ENCODE peak calls at places on chromosomes 5 and 9, in four cellular contexts. One of them, this sample, is unnamed.

GRCh38 chr5:90930062-90930461 is 371.5 kb downstream of the ADGRV1 start:
- DNase-seq in transverse colon: no peak
- DNase-seq in hypothalamus: no peak
- DNase-seq in T follicular helper cell: no peak
- DNase-seq in this sample: no peak

GRCh38 chr9:31996331-31996730 is 388.1 kb upstream of the ACO1 start:
- DNase-seq in transverse colon: no peak
- DNase-seq in hypothalamus: no peak
- DNase-seq in T follicular helper cell: no peak
- DNase-seq in this sample: no peak

GRCh38 chr9:6367128-6367741 is 39.1 kb downstream of the TPD52L3 start:
- DNase-seq in transverse colon: no peak
- DNase-seq in hypothalamus: no peak
- DNase-seq in T follicular helper cell: no peak
- DNase-seq in this sample: no peak

GRCh38 chr9:87465791-87466190 is 31.9 kb upstream of the DAPK1 start:
- DNase-seq in transverse colon: no peak
- DNase-seq in hypothalamus: no peak
- DNase-seq in T follicular helper cell: no peak
- DNase-seq in this sample: no peak

GRCh38 chr5:147483961-147484707 is 25.7 kb downstream of the DPYSL3 start:
- DNase-seq in transverse colon: peak; percentile 33
- DNase-seq in hypothalamus: peak; percentile 13
- DNase-seq in T follicular helper cell: no peak
- DNase-seq in this sample: no peak

GRCh38 chr5:150129813-150130492 is 25.7 kb downstream of the PDGFRB start:
- DNase-seq in transverse colon: peak; percentile 79
- DNase-seq in hypothalamus: peak; percentile 57
- DNase-seq in T follicular helper cell: peak; percentile 14
- DNase-seq in this sample: no peak

GRCh38 chr9:81069923-81070322 is 619.4 kb downstream of the TLE1 start:
- DNase-seq in transverse colon: no peak
- DNase-seq in hypothalamus: no peak
- DNase-seq in T follicular helper cell: no peak
- DNase-seq in this sample: no peak

GRCh38 chr9:107711528-107711927 is 222.0 kb upstream of the KLF4 start:
- DNase-seq in transverse colon: peak; percentile 89
- DNase-seq in hypothalamus: no peak
- DNase-seq in T follicular helper cell: no peak
- DNase-seq in this sample: no peak

GRCh38 chr5:180172447-180173197 is 36.4 kb downstream of the RASGEF1C start:
- DNase-seq in transverse colon: no peak
- DNase-seq in hypothalamus: peak; percentile 60
- DNase-seq in T follicular helper cell: no peak
- DNase-seq in this sample: no peak

GRCh38 chr5:13250450-13251291 is 693.8 kb downstream of the DNAH5 start:
- DNase-seq in transverse colon: no peak
- DNase-seq in hypothalamus: no peak
- DNase-seq in T follicular helper cell: no peak
- DNase-seq in this sample: no peak

GRCh38 chr5:13278148-13278547 is 666.3 kb downstream of the DNAH5 start:
- DNase-seq in transverse colon: no peak
- DNase-seq in hypothalamus: no peak
- DNase-seq in T follicular helper cell: no peak
- DNase-seq in this sample: no peak

GRCh38 chr9:9275656-9276055 is 1337.1 kb downstream of the PTPRD start:
- DNase-seq in transverse colon: no peak
- DNase-seq in hypothalamus: no peak
- DNase-seq in T follicular helper cell: no peak
- DNase-seq in this sample: no peak

GRCh38 chr9:131676431-131676972 is 63.4 kb downstream of the RAPGEF1 start:
- DNase-seq in transverse colon: peak; percentile 54
- DNase-seq in hypothalamus: no peak
- DNase-seq in T follicular helper cell: peak; percentile 61
- DNase-seq in this sample: peak; percentile 52

GRCh38 chr9:78369644-78370219 is 72.8 kb downstream of the PSAT1 start:
- DNase-seq in transverse colon: peak; percentile 66
- DNase-seq in hypothalamus: peak; percentile 78
- DNase-seq in T follicular helper cell: peak; percentile 9
- DNase-seq in this sample: peak; percentile 38

GRCh38 chr5:113062869-113063508 is 86.4 kb downstream of the DCP2 start:
- DNase-seq in transverse colon: no peak
- DNase-seq in hypothalamus: no peak
- DNase-seq in T follicular helper cell: no peak
- DNase-seq in this sample: no peak

GRCh38 chr9:114504341-114505186 is 709 bp downstream of the WHRN start:
- DNase-seq in transverse colon: peak; percentile 44
- DNase-seq in hypothalamus: peak; percentile 45
- DNase-seq in T follicular helper cell: peak; percentile 20
- DNase-seq in this sample: no peak

GRCh38 chr5:138338411-138339085 is 482 bp downstream of the FAM53C start:
- DNase-seq in transverse colon: no peak
- DNase-seq in hypothalamus: no peak
- DNase-seq in T follicular helper cell: no peak
- DNase-seq in this sample: no peak

GRCh38 chr5:172806897-172807672 is 27.0 kb upstream of the ERGIC1 start:
- DNase-seq in transverse colon: peak; percentile 95
- DNase-seq in hypothalamus: peak; percentile 42
- DNase-seq in T follicular helper cell: peak; percentile 56
- DNase-seq in this sample: peak; percentile 73

GRCh38 chr9:124221685-124222084 is 36.1 kb upstream of the NEK6 start:
- DNase-seq in transverse colon: no peak
- DNase-seq in hypothalamus: no peak
- DNase-seq in T follicular helper cell: no peak
- DNase-seq in this sample: no peak

GRCh38 chr9:21560281-21560745 is 78.2 kb upstream of the IFNE start:
- DNase-seq in transverse colon: no peak
- DNase-seq in hypothalamus: no peak
- DNase-seq in T follicular helper cell: no peak
- DNase-seq in this sample: no peak

GRCh38 chr5:27158171-27158570 is 119.8 kb upstream of the CDH9 start:
- DNase-seq in transverse colon: no peak
- DNase-seq in hypothalamus: no peak
- DNase-seq in T follicular helper cell: no peak
- DNase-seq in this sample: no peak

GRCh38 chr5:142327111-142327842 is 2.5 kb upstream of the SPRY4 start:
- DNase-seq in transverse colon: no peak
- DNase-seq in hypothalamus: no peak
- DNase-seq in T follicular helper cell: no peak
- DNase-seq in this sample: no peak

GRCh38 chr9:137307255-137308101 is 5.4 kb upstream of the NRARP start:
- DNase-seq in transverse colon: peak; percentile 80
- DNase-seq in hypothalamus: no peak
- DNase-seq in T follicular helper cell: no peak
- DNase-seq in this sample: no peak

GRCh38 chr5:172454355-172455086 is at the start of gene SH3PXD2B:
- DNase-seq in transverse colon: peak; percentile 65
- DNase-seq in hypothalamus: peak; percentile 66
- DNase-seq in T follicular helper cell: no peak
- DNase-seq in this sample: peak; percentile 18

GRCh38 chr5:66284588-66285342 is 140.7 kb downstream of the SREK1 start:
- DNase-seq in transverse colon: no peak
- DNase-seq in hypothalamus: no peak
- DNase-seq in T follicular helper cell: no peak
- DNase-seq in this sample: no peak

GRCh38 chr9:109269839-109270238 is 51.0 kb downstream of the EPB41L4B start:
- DNase-seq in transverse colon: no peak
- DNase-seq in hypothalamus: no peak
- DNase-seq in T follicular helper cell: no peak
- DNase-seq in this sample: no peak